ENCODE peak calls at places on chromosomes 16 and 17, in ten cellular contexts. N is activated T-helper 1 cell treated with anti-CD3 and anti-CD28 coated beads, Interleukin-12 subunit alpha, Interleukin-12 subunit beta, Interleukin-2, Interleukin-4 antibody, amounts not matched to agents 30 ng/mL and 10 ng/mL and 1 ng/mL, durations not matched to agents 14 hours and 24 hours and 36 hours; D is HS-27A; G is nephron progenitor cell; V is stimulated activated CD4-positive, alpha-beta T cell treated with anti-CD3 and anti-CD28 coated beads, TNF-alpha, amount 100 ng/mL, for 48 hours; K is AG08395; W is LHCN-M2; J is coronary artery; S is GM12864; T is mucosa of gallbladder. Y is an unnamed sample.

GRCh38 chr17:74671031-74671771 is 41.5 kb downstream of the CD300LF start:
- DNase-seq in K (peak), W (peak), V (peak), T (peak), S (no peak), D (no peak), G (peak), N (peak), J (peak), Y (no peak)

GRCh38 chr17:6753006-6753445 is 2.8 kb upstream of the XAF1 start:
- DNase-seq in T (peak), S (no peak), N (no peak), D (peak), J (peak), V (no peak), G (no peak), K (peak), W (peak), Y (no peak)

GRCh38 chr17:78886954-78887353 is 16.0 kb downstream of the CEP295NL start:
- DNase-seq in W (no peak), G (no peak), J (no peak), V (no peak), T (no peak), N (no peak), D (no peak), K (no peak), S (no peak), Y (no peak)

GRCh38 chr17:73791644-73792043 is 147.4 kb upstream of the SDK2 start:
- DNase-seq in N (no peak), T (no peak), G (no peak), D (no peak), K (no peak), S (no peak), V (no peak), W (no peak), J (no peak), Y (no peak)

GRCh38 chr17:74362811-74363498 is 1.3 kb upstream of the BTBD17 start:
- DNase-seq in V (no peak), W (no peak), J (no peak), D (no peak), T (no peak), K (no peak), S (no peak), G (no peak), N (no peak), Y (no peak)

GRCh38 chr17:83104577-83105505 is 25.4 kb downstream of the METRNL start:
- DNase-seq in W (no peak), N (no peak), D (no peak), K (no peak), G (no peak), S (no peak), T (no peak), V (no peak), J (no peak), Y (no peak)

GRCh38 chr17:41301204-41301790 is 1.4 kb downstream of the KRTAP29-1 start:
- DNase-seq in T (no peak), W (no peak), V (no peak), J (no peak), K (no peak), S (no peak), D (no peak), G (no peak), N (no peak), Y (no peak)

GRCh38 chr17:35170968-35171771 is 23.0 kb downstream of the SLC35G3 start:
- DNase-seq in G (no peak), J (no peak), N (peak), D (peak), V (no peak), S (no peak), T (no peak), K (peak), W (peak), Y (no peak)

GRCh38 chr17:43171761-43172487 is 910 bp downstream of the NBR1 start:
- DNase-seq in J (peak), N (peak), V (no peak), G (no peak), D (peak), S (no peak), W (peak), T (peak), K (peak), Y (peak)

GRCh38 chr16:17827313-17827712 is 356.6 kb upstream of the XYLT1 start:
- DNase-seq in V (no peak), G (no peak), J (no peak), T (no peak), W (no peak), N (no peak), K (peak), D (no peak), S (no peak), Y (no peak)

GRCh38 chr17:32673964-32674363 is 187.2 kb downstream of the CDK5R1 start:
- DNase-seq in G (no peak), D (no peak), S (no peak), J (no peak), V (no peak), T (no peak), N (no peak), K (no peak), W (peak), Y (no peak)

GRCh38 chr17:8479431-8479947 is 43.8 kb downstream of the NDEL1 start:
- DNase-seq in K (peak), S (no peak), N (no peak), D (no peak), T (peak), G (no peak), V (no peak), W (peak), J (no peak), Y (no peak)

GRCh38 chr16:20674684-20675487 is 22.6 kb downstream of the ACSM1 start:
- DNase-seq in W (no peak), J (no peak), G (peak), D (no peak), K (no peak), V (no peak), S (no peak), T (no peak), N (no peak), Y (no peak)

GRCh38 chr17:42845918-42846593 is 1.7 kb downstream of the AOC2 start:
- DNase-seq in K (no peak), N (no peak), S (no peak), D (no peak), J (peak), V (peak), T (no peak), W (peak), G (no peak), Y (no peak)

GRCh38 chr16:2154533-2155090 is 970 bp upstream of the TRAF7 start:
- DNase-seq in T (no peak), S (no peak), J (no peak), W (no peak), N (no peak), D (no peak), V (no peak), G (no peak), K (no peak), Y (no peak)

GRCh38 chr17:80805032-80805751 is 186.4 kb upstream of the CHMP6 start:
- DNase-seq in G (no peak), T (no peak), S (no peak), J (peak), V (no peak), K (no peak), W (no peak), N (no peak), D (no peak), Y (no peak)

GRCh38 chr16:72554935-72555334 is 383.0 kb upstream of the PMFBP1 start:
- DNase-seq in S (no peak), G (no peak), J (no peak), T (no peak), W (peak), N (no peak), K (no peak), D (no peak), V (no peak), Y (no peak)

Y was measured in SIG-M5.